ENCODE peak calls at places on chromosomes 5 and 9, in seven cellular contexts. Z is cardiac fibroblast; H is GM12865; X is fibroblast of mammary gland; G is astrocyte; Q is HFF-Myc; U is CD8-positive, alpha-beta memory T cell. R is an unnamed sample.

GRCh38 chr5:53010819-53011218 is 21.7 kb downstream of the ITGA2 start:
- DNase-seq in Q (no peak), G (no peak), Z (no peak), H (no peak), X (no peak), U (no peak), R (no peak)

GRCh38 chr5:143664623-143665022 is 147.3 kb upstream of the HMHB1 start:
- DNase-seq in Q (peak; percentile 52), X (peak; percentile 59), Z (no peak), U (no peak), G (no peak), H (no peak), R (no peak)

GRCh38 chr9:109624143-109624542 is 126.0 kb upstream of the PTPN3 start:
- DNase-seq in X (no peak), Z (no peak), H (no peak), Q (no peak), G (no peak), U (no peak), R (no peak)

GRCh38 chr9:93319301-93319991 is 132.0 kb upstream of the FAM120A start:
- DNase-seq in G (no peak), X (no peak), Z (no peak), U (no peak), Q (no peak), H (no peak), R (no peak)

GRCh38 chr9:38662763-38663593 is 42.6 kb upstream of the ANKRD18A start:
- DNase-seq in X (peak; percentile 16), U (no peak), H (no peak), Q (no peak), G (no peak), Z (peak; percentile 51), R (no peak)

GRCh38 chr5:144191998-144192397 is 21.3 kb downstream of the KCTD16 start:
- DNase-seq in U (no peak), Z (peak; percentile 71), H (peak; percentile 90), X (peak; percentile 84), G (peak; percentile 65), Q (no peak), R (peak; percentile 90)

GRCh38 chr9:77597057-77597456 is 51.1 kb downstream of the GNA14 start:
- DNase-seq in Z (peak; percentile 85), G (no peak), Q (no peak), H (no peak), X (peak; percentile 14), U (no peak), R (no peak)

GRCh38 chr5:56516936-56517521 is 283.9 kb upstream of the ANKRD55 start:
- DNase-seq in H (peak; percentile 6), Q (no peak), U (no peak), X (peak; percentile 8), G (no peak), Z (peak; percentile 42), R (no peak)

GRCh38 chr9:77977210-77977611 is 54.4 kb downstream of the GNAQ start:
- DNase-seq in H (peak; percentile 53), Z (peak; percentile 87), G (peak; percentile 61), X (peak; percentile 79), Q (no peak), U (no peak), R (peak; percentile 1)

GRCh38 chr5:103224118-103224893 is 34.3 kb upstream of the MACIR start:
- DNase-seq in U (no peak), Q (peak; percentile 52), Z (peak; percentile 95), G (peak; percentile 50), X (peak; percentile 73), H (peak; percentile 79), R (peak; percentile 38)

GRCh38 chr9:88748566-88749238 is 213.7 kb downstream of the NXNL2 start:
- DNase-seq in X (peak; percentile 94), Q (no peak), U (no peak), G (peak; percentile 65), H (no peak), Z (peak; percentile 92), R (no peak)

GRCh38 chr5:138725153-138725884 is 27.9 kb upstream of the CTNNA1 start:
- DNase-seq in U (no peak), H (peak; percentile 23), Z (peak; percentile 79), X (peak; percentile 83), Q (peak; percentile 41), G (peak; percentile 65), R (no peak)

GRCh38 chr5:14880688-14881087 is 9.1 kb upstream of the ANKH start:
- DNase-seq in X (peak; percentile 78), Q (no peak), Z (no peak), H (no peak), U (no peak), G (no peak), R (no peak)

GRCh38 chr9:98357921-98358535 is 102.6 kb upstream of the TBC1D2 start:
- DNase-seq in X (peak; percentile 86), Q (no peak), U (no peak), G (peak; percentile 43), Z (peak; percentile 47), H (no peak), R (no peak)

GRCh38 chr9:75282047-75282446 is 193.7 kb downstream of the OSTF1 start:
- DNase-seq in X (no peak), H (no peak), Q (no peak), Z (no peak), G (no peak), U (no peak), R (no peak)

GRCh38 chr5:143693691-143694252 is 118.2 kb upstream of the HMHB1 start:
- DNase-seq in Z (no peak), H (peak; percentile 70), Q (no peak), U (no peak), X (no peak), G (no peak), R (peak; percentile 12)

GRCh38 chr5:115641948-115642347 is 16.1 kb upstream of the TMED7 start:
- DNase-seq in Q (no peak), U (no peak), G (peak; percentile 58), X (peak; percentile 40), Z (no peak), H (no peak), R (no peak)

DNA sequence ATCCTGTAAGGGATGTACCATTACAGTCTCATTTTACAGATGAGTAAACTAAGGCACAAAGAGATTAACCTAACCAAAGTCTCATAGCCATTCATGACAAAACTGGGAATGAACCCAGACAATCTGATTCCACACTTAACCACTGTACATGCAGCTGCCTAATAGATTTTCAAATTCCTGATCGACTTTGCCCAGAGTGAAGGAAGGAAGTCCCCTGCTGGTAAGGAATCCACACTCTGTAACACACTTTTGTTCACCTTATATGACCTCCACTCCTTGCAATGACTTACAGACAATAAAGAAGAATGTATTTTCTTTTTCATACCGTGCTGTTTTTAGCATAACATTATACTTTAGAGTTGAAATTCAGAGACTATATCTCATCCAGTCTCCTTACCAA is 31.3 kb upstream of the PLPP6 start:
- DNase-seq in U (no peak), Z (peak; percentile 3), X (peak; percentile 2), H (no peak), G (no peak), Q (no peak), R (no peak)
- H3K4me3 ChIP-seq in U (no peak overlapping the region), Z (no peak overlapping the region), X (no peak overlapping the region), H (no peak overlapping the region), G (no peak overlapping the region), Q (no peak overlapping the region), R (no peak overlapping the region)

GRCh38 chr9:32554107-32554506 is 1.7 kb upstream of the TOPORS start:
- DNase-seq in H (no peak), X (peak; percentile 43), Q (no peak), U (no peak), G (no peak), Z (peak; percentile 61), R (no peak)

GRCh38 chr9:32550046-32550608 is 2.0 kb upstream of the SMIM27 start:
- DNase-seq in G (peak; percentile 41), Q (no peak), X (peak; percentile 34), U (no peak), H (no peak), Z (peak; percentile 40), R (no peak)

GRCh38 chr9:32552172-32552872 is at the start of the genes SMIM27 and TOPORS:
- DNase-seq in H (peak; percentile 94), Z (peak; percentile 93), X (peak; percentile 87), U (peak; percentile 87), Q (peak; percentile 69), G (peak; percentile 83), R (peak; percentile 69)

GRCh38 chr9:32550609-32551490 is 1.3 kb upstream of the SMIM27 start:
- DNase-seq in Z (peak; percentile 97), Q (peak; percentile 72), H (peak; percentile 94), X (peak; percentile 83), G (peak; percentile 83), U (peak; percentile 95), R (peak; percentile 69)

GRCh38 chr9:32551491-32552049 is 557 bp upstream of the SMIM27 start:
- DNase-seq in H (peak; percentile 52), G (peak; percentile 6), Z (peak; percentile 28), U (peak; percentile 24), X (peak; percentile 45), Q (no peak), R (no peak)
- H3K4me3 ChIP-seq in H (peak overlapping the region; percentile 71), G (peak overlapping the region; percentile 93), Z (peak overlapping the region; percentile 64), U (peak overlapping the region; percentile 83), X (peak overlapping the region; percentile 75), Q (peak overlapping the region; percentile 79), R (peak overlapping the region; percentile 70)

DNA sequence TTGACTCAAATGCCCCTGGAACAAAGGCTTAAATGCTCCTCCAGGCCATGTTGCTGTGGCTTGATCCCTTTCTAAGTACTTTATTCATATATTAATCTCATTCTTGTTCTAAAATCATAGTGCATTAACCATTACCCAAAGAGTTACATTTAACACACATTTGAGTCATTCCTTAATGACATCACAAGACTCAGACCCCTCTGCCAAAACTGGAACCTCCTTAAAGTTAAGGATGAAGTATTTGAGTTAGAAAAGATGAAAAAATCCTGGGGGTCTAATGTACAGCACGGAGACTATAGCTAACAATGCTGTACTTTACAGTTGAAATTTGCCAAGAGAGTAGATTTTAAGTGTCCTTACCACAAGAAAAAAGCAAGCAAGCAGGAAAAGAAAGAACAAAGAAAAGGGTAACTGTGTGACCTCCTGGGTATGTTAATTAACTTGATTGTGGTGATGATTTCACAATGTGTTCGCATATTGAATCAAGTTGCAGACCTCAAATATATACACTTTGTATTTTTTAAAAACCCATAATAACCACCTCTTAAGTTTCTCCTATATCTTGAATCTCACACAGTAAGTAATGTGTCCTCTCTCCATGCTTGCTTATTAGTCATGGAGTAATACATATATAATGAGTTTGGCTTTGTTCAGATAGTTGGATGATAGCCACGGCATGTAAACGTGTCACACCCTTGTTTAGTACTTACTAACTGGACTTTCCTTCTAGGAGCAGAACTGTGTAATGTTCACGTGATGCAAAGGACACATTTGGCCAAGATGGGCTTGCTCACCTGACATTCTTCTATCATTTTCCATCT is 376.9 kb downstream of the SEMA5A start:
- DNase-seq in X (peak; percentile 52), H (no peak), U (no peak), Z (peak; percentile 22), G (peak; percentile 69), Q (no peak), R (no peak)
- H3K4me3 ChIP-seq in X (no peak overlapping the region), H (no peak overlapping the region), U (no peak overlapping the region), Z (no peak overlapping the region), G (no peak overlapping the region), Q (no peak overlapping the region), R (no peak overlapping the region)

GRCh38 chr5:126469925-126470324 is 46.7 kb downstream of the GRAMD2B start:
- DNase-seq in G (no peak), Q (no peak), X (no peak), Z (no peak), U (no peak), H (no peak), R (no peak)

GRCh38 chr5:126471875-126472537 is 48.8 kb downstream of the GRAMD2B start:
- DNase-seq in G (peak; percentile 81), X (peak; percentile 86), U (no peak), H (no peak), Z (peak; percentile 33), Q (peak; percentile 37), R (no peak)

GRCh38 chr5:126472538-126472889 is 49.3 kb downstream of the GRAMD2B start:
- DNase-seq in G (no peak), U (no peak), Z (no peak), X (no peak), H (no peak), Q (no peak), R (no peak)

GRCh38 chr5:126468091-126468490 is 44.9 kb downstream of the GRAMD2B start:
- DNase-seq in U (no peak), Q (no peak), Z (no peak), H (no peak), G (no peak), X (no peak), R (no peak)

GRCh38 chr5:126471247-126471646 is 48.0 kb downstream of the GRAMD2B start:
- DNase-seq in G (no peak), Q (no peak), H (no peak), U (no peak), X (no peak), Z (no peak), R (no peak)
- H3K4me3 ChIP-seq in G (no peak overlapping the region), Q (no peak overlapping the region), H (no peak overlapping the region), U (no peak overlapping the region), X (no peak overlapping the region), Z (no peak overlapping the region), R (no peak overlapping the region)